ENCODE peak calls at places on chromosome 9, in five cellular contexts. One of them, this sample, is unnamed. For H3K27me3, the result is how much of the 10 kb centered on the place peaks cover.

GRCh38 chr9:92534199-92535159 is 1.3 kb downstream of the ECM2 start:
- DNase-seq in HL-60: peak
- DNase-seq in bronchial epithelial cell: peak
- DNase-seq in neural progenitor cell: peak
- DNase-seq in tibial artery: no peak
- DNase-seq in this sample: peak

GRCh38 chr9:112753725-112754124 is 3.2 kb downstream of the SNX30 start:
- DNase-seq in HL-60: peak
- DNase-seq in neural progenitor cell: no peak
- DNase-seq in tibial artery: no peak
- DNase-seq in bronchial epithelial cell: peak
- DNase-seq in this sample: peak

GRCh38 chr9:93218671-93219420 is 34.9 kb downstream of the WNK2 start:
- DNase-seq in tibial artery: no peak
- DNase-seq in HL-60: no peak
- DNase-seq in bronchial epithelial cell: no peak
- DNase-seq in neural progenitor cell: no peak
- DNase-seq in this sample: no peak

GRCh38 chr9:128011071-128011817 is 30.5 kb upstream of the EEIG1 start:
- DNase-seq in HL-60: peak
- DNase-seq in bronchial epithelial cell: no peak
- DNase-seq in neural progenitor cell: no peak
- DNase-seq in tibial artery: no peak
- DNase-seq in this sample: no peak

GRCh38 chr9:1007312-1007711 is 30.9 kb downstream of the DMRT3 start:
- DNase-seq in neural progenitor cell: no peak
- DNase-seq in HL-60: no peak
- DNase-seq in tibial artery: no peak
- DNase-seq in bronchial epithelial cell: no peak
- DNase-seq in this sample: no peak

GRCh38 chr9:129840024-129840423 is 4.8 kb downstream of the USP20 start:
- DNase-seq in bronchial epithelial cell: no peak
- DNase-seq in HL-60: no peak
- DNase-seq in neural progenitor cell: no peak
- DNase-seq in tibial artery: no peak
- DNase-seq in this sample: no peak

GRCh38 chr9:118459832-118460425 is 755.7 kb downstream of the TLR4 start:
- DNase-seq in HL-60: no peak
- DNase-seq in neural progenitor cell: no peak
- DNase-seq in tibial artery: no peak
- DNase-seq in bronchial epithelial cell: no peak
- DNase-seq in this sample: peak

GRCh38 chr9:114504341-114505186 is 709 bp downstream of the WHRN start:
- DNase-seq in bronchial epithelial cell: no peak
- DNase-seq in tibial artery: no peak
- DNase-seq in HL-60: no peak
- DNase-seq in neural progenitor cell: peak
- DNase-seq in this sample: peak

GRCh38 chr9:81231011-81231410 is 458.3 kb downstream of the TLE1 start:
- DNase-seq in neural progenitor cell: no peak
- DNase-seq in bronchial epithelial cell: no peak
- DNase-seq in HL-60: no peak
- DNase-seq in tibial artery: no peak
- DNase-seq in this sample: no peak

GRCh38 chr9:79446540-79447307 is 125.0 kb upstream of the TLE4 start:
- DNase-seq in tibial artery: no peak
- DNase-seq in neural progenitor cell: no peak
- DNase-seq in HL-60: no peak
- DNase-seq in bronchial epithelial cell: no peak
- DNase-seq in this sample: no peak

GRCh38 chr9:109520475-109521132 is 22.5 kb upstream of the PTPN3 start:
- DNase-seq in bronchial epithelial cell: peak
- DNase-seq in HL-60: peak
- DNase-seq in neural progenitor cell: peak
- DNase-seq in tibial artery: peak
- DNase-seq in this sample: peak

GRCh38 chr9:89635007-89635742 is 30.4 kb downstream of the GADD45G start:
- DNase-seq in tibial artery: no peak
- DNase-seq in HL-60: no peak
- DNase-seq in neural progenitor cell: no peak
- DNase-seq in bronchial epithelial cell: peak
- DNase-seq in this sample: peak

GRCh38 chr9:109315889-109316640 is 4.8 kb downstream of the EPB41L4B start:
- DNase-seq in HL-60: peak
- DNase-seq in bronchial epithelial cell: peak
- DNase-seq in tibial artery: peak
- DNase-seq in neural progenitor cell: peak
- DNase-seq in this sample: peak

GRCh38 chr9:134936021-134936761 is 18.5 kb upstream of the FCN1 start:
- DNase-seq in HL-60: no peak
- DNase-seq in bronchial epithelial cell: no peak
- DNase-seq in neural progenitor cell: no peak
- DNase-seq in tibial artery: no peak
- DNase-seq in this sample: no peak

GRCh38 chr9:134933076-134933659 is 15.5 kb upstream of the FCN1 start:
- DNase-seq in tibial artery: no peak
- DNase-seq in HL-60: no peak
- DNase-seq in bronchial epithelial cell: no peak
- DNase-seq in neural progenitor cell: no peak
- DNase-seq in this sample: no peak

GRCh38 chr9:134937566-134938345 is 20.0 kb upstream of the FCN1 start:
- DNase-seq in tibial artery: no peak
- DNase-seq in bronchial epithelial cell: no peak
- DNase-seq in neural progenitor cell: no peak
- DNase-seq in HL-60: no peak
- DNase-seq in this sample: no peak

GRCh38 chr9:134936762-134937555 is 19.2 kb upstream of the FCN1 start:
- DNase-seq in HL-60: peak
- DNase-seq in neural progenitor cell: no peak
- DNase-seq in bronchial epithelial cell: no peak
- DNase-seq in tibial artery: no peak
- DNase-seq in this sample: no peak

DNA sequence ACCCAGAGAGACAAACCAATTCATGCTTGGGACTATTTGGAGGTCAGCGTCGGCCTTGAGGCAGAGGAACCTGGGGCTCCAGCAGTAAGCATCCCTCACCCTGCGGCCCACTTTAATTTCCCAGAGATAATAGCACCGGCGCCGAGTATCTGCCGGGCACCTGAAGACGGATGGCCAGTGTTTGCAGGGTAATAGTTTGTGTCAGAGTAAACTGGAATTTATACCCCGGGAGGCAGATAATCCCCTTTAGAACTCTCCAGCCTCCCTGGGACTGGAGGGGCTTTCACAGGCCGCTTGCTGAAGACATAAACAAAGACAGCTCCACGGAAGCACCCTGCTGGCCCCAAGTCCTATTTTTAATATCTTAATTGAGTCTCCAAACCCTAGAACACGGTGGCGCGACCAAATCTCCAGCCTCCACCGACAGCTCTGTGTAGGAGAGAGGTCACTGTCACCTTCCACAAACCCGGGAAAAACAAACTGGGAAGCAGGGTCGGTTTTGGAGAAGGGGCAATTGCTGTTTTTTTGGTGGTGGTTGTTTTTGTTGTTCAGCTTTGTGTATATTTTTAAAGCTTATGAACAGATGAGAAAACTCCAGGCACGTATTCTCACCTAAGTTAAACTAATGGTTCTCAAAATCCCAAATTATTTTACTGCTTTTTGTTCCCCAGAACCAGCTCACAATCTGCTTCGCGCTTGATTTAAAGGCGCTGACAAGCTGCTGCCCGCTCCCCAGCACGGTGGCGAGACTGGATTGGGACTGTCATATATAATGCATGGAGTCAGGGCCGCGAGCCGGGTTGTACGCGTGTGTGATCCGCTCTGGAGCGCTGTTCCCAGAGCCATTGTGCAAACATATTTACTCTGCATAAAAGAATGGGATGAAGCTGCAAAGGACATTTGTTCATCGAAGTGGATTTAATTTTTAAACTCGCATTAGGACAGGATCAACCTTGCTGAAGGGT is 17.6 kb upstream of the FCN1 start:
- DNase-seq in tibial artery: no peak
- DNase-seq in bronchial epithelial cell: no peak
- DNase-seq in neural progenitor cell: peak
- DNase-seq in HL-60: no peak
- DNase-seq in this sample: no peak
- H3K27me3 ChIP-seq in tibial artery: under half
- H3K27me3 ChIP-seq in bronchial epithelial cell: under half
- H3K27me3 ChIP-seq in neural progenitor cell: under half
- H3K27me3 ChIP-seq in HL-60: under half
- H3K27me3 ChIP-seq in this sample: under half

GRCh38 chr9:21677834-21678233 is 124.6 kb upstream of the MTAP start:
- DNase-seq in tibial artery: no peak
- DNase-seq in bronchial epithelial cell: peak
- DNase-seq in HL-60: no peak
- DNase-seq in neural progenitor cell: no peak
- DNase-seq in this sample: peak

GRCh38 chr9:21674894-21675293 is 127.5 kb upstream of the MTAP start:
- DNase-seq in tibial artery: no peak
- DNase-seq in HL-60: no peak
- DNase-seq in bronchial epithelial cell: peak
- DNase-seq in neural progenitor cell: no peak
- DNase-seq in this sample: peak

GRCh38 chr9:21679432-21679831 is 123.0 kb upstream of the MTAP start:
- DNase-seq in tibial artery: no peak
- DNase-seq in neural progenitor cell: no peak
- DNase-seq in bronchial epithelial cell: no peak
- DNase-seq in HL-60: no peak
- DNase-seq in this sample: peak

GRCh38 chr9:21680590-21680989 is 121.8 kb upstream of the MTAP start:
- DNase-seq in bronchial epithelial cell: no peak
- DNase-seq in HL-60: no peak
- DNase-seq in neural progenitor cell: no peak
- DNase-seq in tibial artery: no peak
- DNase-seq in this sample: no peak

GRCh38 chr9:21677387-21677786 is 125.0 kb upstream of the MTAP start:
- DNase-seq in neural progenitor cell: no peak
- DNase-seq in tibial artery: no peak
- DNase-seq in bronchial epithelial cell: no peak
- DNase-seq in HL-60: no peak
- DNase-seq in this sample: no peak
- H3K4me3 ChIP-seq in neural progenitor cell: no peak
- H3K4me3 ChIP-seq in tibial artery: no peak
- H3K4me3 ChIP-seq in bronchial epithelial cell: peak
- H3K4me3 ChIP-seq in HL-60: no peak
- H3K4me3 ChIP-seq in this sample: peak

DNA sequence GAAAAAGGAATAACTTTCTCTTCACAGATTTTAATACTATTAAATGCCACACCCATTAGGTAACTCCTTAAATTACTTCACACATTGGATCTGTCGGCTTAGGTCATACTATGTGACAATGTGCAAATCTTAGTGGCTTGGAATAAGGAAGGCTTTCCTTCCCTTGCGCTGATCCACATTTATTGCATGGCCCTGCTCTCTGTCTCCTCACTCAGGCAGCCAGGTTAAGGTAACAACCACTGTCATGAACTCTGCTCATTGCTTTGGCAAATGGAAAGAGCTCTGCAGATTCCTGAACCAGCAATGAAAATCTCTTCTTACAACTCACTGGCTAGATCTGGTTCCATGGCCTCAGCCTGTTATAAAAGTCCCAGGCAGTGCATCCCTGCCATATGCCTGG is 121.9 kb upstream of the NFIB start:
- DNase-seq in bronchial epithelial cell: no peak
- DNase-seq in tibial artery: no peak
- DNase-seq in HL-60: no peak
- DNase-seq in neural progenitor cell: no peak
- DNase-seq in this sample: no peak
- H3K27me3 ChIP-seq in bronchial epithelial cell: under half
- H3K27me3 ChIP-seq in tibial artery: under half
- H3K27me3 ChIP-seq in HL-60: under half
- H3K27me3 ChIP-seq in neural progenitor cell: under half
- H3K27me3 ChIP-seq in this sample: under half

DNA sequence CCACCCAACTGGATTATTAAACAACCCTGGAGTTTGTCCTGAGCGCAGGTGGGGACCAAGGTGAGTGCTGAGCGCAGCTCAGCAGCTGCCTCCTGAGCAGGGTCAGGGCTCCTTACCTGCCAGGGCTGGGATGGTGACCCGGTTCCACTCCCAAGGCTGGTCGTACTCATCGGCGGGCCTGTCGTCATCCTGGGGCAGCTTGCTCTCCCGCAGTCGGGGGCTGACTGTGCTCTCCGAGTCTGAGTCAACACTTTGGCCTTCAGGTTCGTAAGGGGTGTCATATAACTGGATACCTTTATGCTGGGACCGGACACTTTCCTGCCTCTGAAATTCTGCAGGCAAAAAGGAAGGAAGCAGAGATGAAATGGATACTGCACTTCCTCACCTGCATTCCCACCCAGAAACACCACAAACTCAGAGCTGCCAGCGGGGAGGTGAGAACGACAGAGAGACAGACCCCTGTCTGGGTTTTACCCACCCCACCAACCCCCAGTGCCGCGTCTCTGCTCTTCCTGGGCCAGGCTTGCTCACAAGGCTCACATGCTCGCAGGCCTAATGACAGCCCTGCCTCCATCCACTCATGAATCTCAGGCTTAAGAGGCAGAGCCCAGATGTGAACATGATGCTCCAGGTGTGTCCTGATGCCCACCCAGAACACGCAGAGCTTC is 70.7 kb upstream of the SLC25A51 start:
- DNase-seq in tibial artery: no peak
- DNase-seq in bronchial epithelial cell: peak
- DNase-seq in HL-60: no peak
- DNase-seq in neural progenitor cell: no peak
- DNase-seq in this sample: no peak
- H3K4me3 ChIP-seq in tibial artery: no peak
- H3K4me3 ChIP-seq in bronchial epithelial cell: no peak
- H3K4me3 ChIP-seq in HL-60: no peak
- H3K4me3 ChIP-seq in neural progenitor cell: no peak
- H3K4me3 ChIP-seq in this sample: no peak

GRCh38 chr9:126676102-126676684 is 62.5 kb downstream of the LMX1B start:
- DNase-seq in neural progenitor cell: peak
- DNase-seq in bronchial epithelial cell: no peak
- DNase-seq in HL-60: no peak
- DNase-seq in tibial artery: no peak
- DNase-seq in this sample: no peak
- H3K27me3 ChIP-seq in neural progenitor cell: half or more
- H3K27me3 ChIP-seq in bronchial epithelial cell: under half
- H3K27me3 ChIP-seq in HL-60: half or more
- H3K27me3 ChIP-seq in tibial artery: under half
- H3K27me3 ChIP-seq in this sample: under half

This sample was measured in MG63.